ENCODE peak calls at places on chromosomes 5 and 9, in five cellular contexts. M, T, X, L and I are unnamed samples. For H3K27me3, the result is how much of the 10 kb centered on the place peaks cover.

GRCh38 chr9:128374221-128374675 is 3.1 kb downstream of the URM1 start:
- DNase-seq in M (no peak), T (no peak), X (no peak), L (no peak), I (no peak)

GRCh38 chr9:112380771-112381181 is 868 bp downstream of the HSDL2 start:
- DNase-seq in M (no peak), T (no peak), X (peak), L (no peak), I (no peak)

GRCh38 chr5:115813719-115814118 is 2.7 kb downstream of the CDO1 start:
- DNase-seq in M (peak), T (no peak), X (no peak), L (no peak), I (no peak)

GRCh38 chr9:93657331-93658111 is 81.1 kb downstream of the PHF2 start:
- DNase-seq in M (no peak), T (no peak), X (no peak), L (no peak), I (no peak)

GRCh38 chr5:142059304-142059940 is 46.6 kb upstream of the GNPDA1 start:
- DNase-seq in M (no peak), T (no peak), X (no peak), L (no peak), I (no peak)

GRCh38 chr5:5983261-5983660 is 395.1 kb downstream of the MED10 start:
- DNase-seq in M (no peak), T (no peak), X (no peak), L (no peak), I (no peak)

GRCh38 chr5:542693-543311 is 18.6 kb upstream of the SLC9A3 start:
- DNase-seq in M (no peak), T (no peak), X (no peak), L (no peak), I (no peak)

GRCh38 chr5:132199116-132199680 is 28.5 kb downstream of the P4HA2 start:
- DNase-seq in M (no peak), T (no peak), X (no peak), L (peak), I (peak)

GRCh38 chr9:36147441-36148175 is 11.1 kb downstream of the GLIPR2 start:
- DNase-seq in M (no peak), T (no peak), X (no peak), L (no peak), I (no peak)

GRCh38 chr5:108101816-108102215 is 280.1 kb downstream of the FBXL17 start:
- DNase-seq in M (peak), T (no peak), X (no peak), L (no peak), I (no peak)

GRCh38 chr9:134192951-134193731 is 28.8 kb upstream of the RNU6ATAC start:
- DNase-seq in M (no peak), T (no peak), X (no peak), L (no peak), I (peak)

GRCh38 chr9:132637801-132638200 is 32.0 kb downstream of the DDX31 start:
- DNase-seq in M (no peak), T (no peak), X (no peak), L (no peak), I (no peak)

GRCh38 chr9:131936929-131937328 is 142.7 kb downstream of the MED27 start:
- DNase-seq in M (no peak), T (no peak), X (no peak), L (no peak), I (no peak)

GRCh38 chr9:93259490-93260289 is 75.8 kb downstream of the WNK2 start:
- DNase-seq in M (no peak), T (no peak), X (no peak), L (peak), I (no peak)

GRCh38 chr5:44099643-44100042 is 289.6 kb downstream of the FGF10 start:
- DNase-seq in M (no peak), T (no peak), X (no peak), L (no peak), I (no peak)

GRCh38 chr5:81420039-81420667 is 26.2 kb upstream of the ACOT12 start:
- DNase-seq in M (no peak), T (no peak), X (no peak), L (no peak), I (no peak)

GRCh38 chr5:169157064-169157463 is 143.9 kb downstream of the SLIT3 start:
- DNase-seq in M (no peak), T (no peak), X (no peak), L (no peak), I (no peak)

GRCh38 chr5:145347026-145347616 is 488.0 kb downstream of the PRELID2 start:
- DNase-seq in M (peak), T (peak), X (no peak), L (no peak), I (no peak)

GRCh38 chr9:90124961-90125360 is 517.7 kb downstream of the DIRAS2 start:
- DNase-seq in M (no peak), T (no peak), X (no peak), L (no peak), I (no peak)

GRCh38 chr9:129007035-129007765 is 20.9 kb downstream of the SH3GLB2 start:
- DNase-seq in M (no peak), T (no peak), X (no peak), L (no peak), I (no peak)

GRCh38 chr9:79796411-79796810 is 224.6 kb downstream of the TLE4 start:
- DNase-seq in M (no peak), T (no peak), X (no peak), L (no peak), I (no peak)

GRCh38 chr5:112366987-112367386 is 52.1 kb downstream of the EPB41L4A start:
- DNase-seq in M (peak), T (no peak), X (no peak), L (no peak), I (no peak)

GRCh38 chr5:73985145-73985544 is 359.1 kb downstream of the ARHGEF28 start:
- DNase-seq in M (peak), T (no peak), X (no peak), L (no peak), I (no peak)

GRCh38 chr9:94973491-94973941 is 247.0 kb downstream of the AOPEP start:
- DNase-seq in M (no peak), T (no peak), X (no peak), L (no peak), I (no peak)

GRCh38 chr5:122153230-122153629 is 23.9 kb downstream of the ZNF474 start:
- DNase-seq in M (no peak), T (no peak), X (no peak), L (no peak), I (no peak)

GRCh38 chr9:126508171-126508591 is 105.5 kb upstream of the LMX1B start:
- DNase-seq in M (no peak), T (no peak), X (no peak), L (no peak), I (no peak)

GRCh38 chr5:126872558-126873349 is 95.8 kb downstream of the LMNB1 start:
- DNase-seq in M (no peak), T (no peak), X (no peak), L (no peak), I (no peak)

GRCh38 chr9:117587263-117587662 is 116.9 kb upstream of the TLR4 start:
- DNase-seq in M (no peak), T (no peak), X (no peak), L (no peak), I (no peak)

GRCh38 chr9:92059669-92060068 is 55.5 kb downstream of the SPTLC1 start:
- DNase-seq in M (peak), T (no peak), X (no peak), L (peak), I (no peak)

GRCh38 chr5:149489605-149490037 is 61.6 kb downstream of the CSNK1A1 start:
- DNase-seq in M (no peak), T (no peak), X (no peak), L (no peak), I (no peak)

GRCh38 chr9:68708089-68708488 is 3.0 kb downstream of the PIP5K1B start:
- DNase-seq in M (no peak), T (no peak), X (no peak), L (no peak), I (no peak)
- H3K27me3 ChIP-seq in M (half or more), T (under half), X (under half), L (under half), I (under half)

DNA sequence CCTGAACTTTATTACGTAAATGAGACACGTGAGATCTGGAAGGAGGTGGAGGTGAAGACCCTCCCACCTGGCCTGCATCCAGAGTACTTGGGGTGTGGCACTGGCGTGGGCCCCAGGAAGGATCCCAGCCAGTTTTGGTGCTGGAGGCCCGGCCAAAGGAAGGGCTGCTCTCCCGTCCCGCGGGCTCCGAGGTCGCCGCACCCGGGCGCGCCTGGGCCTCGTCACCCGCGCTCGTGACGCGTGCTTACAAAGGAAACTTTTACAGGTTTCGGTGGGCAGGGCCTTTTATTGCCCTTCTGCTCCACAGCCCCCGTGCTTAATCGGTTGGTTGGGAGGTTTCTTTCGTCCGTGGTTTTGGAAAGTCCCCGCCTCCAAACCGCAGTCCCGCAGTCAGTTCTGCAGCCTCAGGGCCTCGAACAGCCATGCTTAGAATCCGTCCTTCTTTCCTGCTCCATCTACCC is 29.2 kb downstream of the CDKN2A start:
- DNase-seq in M (peak), T (no peak), X (peak), L (peak), I (peak)
- H3K4me3 ChIP-seq in M (peak), T (peak), X (peak), L (peak), I (no peak)

GRCh38 chr5:3380689-3381088 is 214.9 kb upstream of the IRX1 start:
- DNase-seq in M (no peak), T (no peak), X (no peak), L (no peak), I (no peak)
- H3K27me3 ChIP-seq in M (under half), T (under half), X (under half), L (under half), I (under half)

DNA sequence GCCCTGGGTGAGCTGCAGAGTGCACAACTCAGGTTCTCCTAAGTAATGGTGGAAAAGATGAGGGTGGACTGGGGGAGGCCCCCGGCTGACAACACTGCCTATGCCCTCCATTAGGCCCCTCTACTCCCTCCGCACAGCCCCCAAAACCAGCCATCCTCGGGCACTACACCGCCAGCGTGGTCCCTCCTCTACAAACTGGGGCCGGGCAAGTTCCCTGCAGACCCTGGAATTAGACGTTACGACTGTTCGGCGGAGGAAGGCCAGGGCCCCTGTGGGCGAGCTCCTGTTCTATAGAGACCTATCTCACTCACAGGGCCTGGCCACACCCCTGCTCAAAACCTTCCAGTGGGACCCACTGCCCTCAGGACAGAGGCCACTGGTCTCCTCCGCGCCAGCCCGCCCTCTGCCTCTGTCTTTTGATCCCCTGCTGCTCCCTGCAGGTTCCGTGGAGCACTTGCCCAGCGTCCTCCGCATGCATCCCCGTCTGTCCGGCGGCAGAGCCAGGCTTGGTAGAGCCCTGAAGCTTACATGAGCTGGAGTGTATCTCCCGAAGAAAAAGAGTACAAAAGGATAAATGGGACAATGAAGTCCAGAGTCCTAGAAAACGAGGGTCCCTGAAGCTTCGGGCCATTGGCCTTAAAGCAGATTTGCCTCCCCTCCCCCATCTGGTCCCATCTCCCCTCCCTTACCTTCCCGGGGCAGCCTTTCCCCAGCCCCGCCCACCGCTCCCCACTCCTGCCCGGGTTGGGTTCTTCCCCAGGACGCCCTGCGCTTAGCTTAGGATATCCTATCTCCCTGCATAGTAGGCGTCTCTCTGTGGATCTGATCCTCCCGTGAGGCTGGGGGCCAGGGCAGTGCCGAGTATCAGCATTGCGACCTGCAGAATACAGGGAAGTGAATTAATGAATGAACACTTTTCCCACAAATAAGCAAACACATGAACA is 71.3 kb downstream of the HRH2 start:
- DNase-seq in M (peak), T (no peak), X (no peak), L (no peak), I (no peak)
- H3K4me3 ChIP-seq in M (peak), T (no peak), X (no peak), L (no peak), I (no peak)